ENCODE peak calls at places on chromosomes 13 and 19, in ten cellular contexts. B is nucleus accumbens; I is H9; D is astrocyte of the spinal cord; M is thoracic aorta; P is astrocyte; S is naive thymus-derived CD8-positive, alpha-beta T cell; K is stimulated activated CD4-positive, alpha-beta T cell treated with anti-CD3 and anti-CD28 coated beads, Interleukin-4, amount 100 ng/mL, for 1 hour; W is stimulated activated CD8-positive, alpha-beta memory T cell treated with anti-CD3 and anti-CD28 coated beads, Interleukin-4, amount 100 ng/mL, for 1 hour; N is EL. C is an unnamed sample.

GRCh38 chr19:15253076-15253475 is 20.8 kb upstream of the EPHX3 start:
- DNase-seq in P (no peak), K (no peak), W (no peak), B (no peak), N (no peak), I (no peak), D (no peak), S (no peak), M (no peak), C (no peak)

GRCh38 chr13:28707629-28708427 is 10.9 kb downstream of the SLC46A3 start:
- DNase-seq in W (no peak), I (no peak), N (peak), B (no peak), P (peak), S (no peak), K (no peak), M (no peak), D (peak), C (peak)

GRCh38 chr13:34357435-34358232 is 539.7 kb downstream of the RFC3 start:
- DNase-seq in M (no peak), I (peak), P (peak), S (no peak), N (peak), W (no peak), D (peak), B (no peak), K (no peak), C (peak)

GRCh38 chr13:67299072-67299635 is 69.0 kb upstream of the PCDH9 start:
- DNase-seq in W (no peak), B (no peak), S (no peak), D (peak), P (peak), K (no peak), N (peak), M (no peak), I (no peak), C (peak)

GRCh38 chr13:51797664-51798488 is 6.1 kb downstream of the DHRS12 start:
- DNase-seq in B (no peak), M (no peak), S (peak), P (peak), W (no peak), N (peak), D (peak), K (peak), I (peak), C (peak)

GRCh38 chr13:98143601-98144500 is 957 bp downstream of the FARP1 start:
- DNase-seq in B (no peak), K (no peak), I (no peak), M (no peak), P (peak), S (no peak), N (peak), D (peak), W (no peak), C (peak)

GRCh38 chr19:49713236-49713845 is 22.4 kb downstream of the CPT1C start:
- DNase-seq in I (no peak), M (no peak), K (no peak), W (no peak), N (no peak), D (no peak), B (no peak), P (no peak), S (no peak), C (no peak)

GRCh38 chr19:43902399-43902798 is 32.7 kb downstream of the ZNF45 start:
- DNase-seq in K (no peak), M (no peak), I (no peak), N (no peak), B (no peak), W (no peak), S (no peak), D (no peak), P (no peak), C (no peak)

GRCh38 chr19:33446918-33447293 is 73.4 kb downstream of the CEBPG start:
- DNase-seq in N (no peak), S (no peak), P (no peak), D (no peak), I (no peak), W (no peak), K (no peak), B (no peak), M (no peak), C (no peak)

GRCh38 chr13:101925731-101926130 is 473.3 kb downstream of the ITGBL1 start:
- DNase-seq in B (no peak), S (no peak), P (no peak), K (no peak), N (no peak), W (no peak), I (no peak), M (no peak), D (no peak), C (no peak)

GRCh38 chr13:26880741-26881140 is 120.2 kb upstream of the GPR12 start:
- DNase-seq in W (no peak), D (no peak), N (no peak), I (no peak), M (no peak), B (no peak), K (no peak), P (no peak), S (no peak), C (no peak)

GRCh38 chr19:5828661-5829566 is 10.6 kb downstream of the FUT6 start:
- DNase-seq in W (no peak), M (no peak), P (no peak), N (no peak), D (no peak), S (no peak), I (peak), B (no peak), K (peak), C (no peak)

GRCh38 chr19:2048104-2048958 is 2.7 kb downstream of the MKNK2 start:
- DNase-seq in P (no peak), M (no peak), B (no peak), S (no peak), I (peak), N (no peak), W (no peak), D (no peak), K (no peak), C (no peak)

GRCh38 chr13:73060251-73061160 is 1.7 kb downstream of the KLF5 start:
- DNase-seq in D (peak), S (no peak), P (peak), N (peak), K (peak), W (no peak), B (no peak), I (no peak), M (no peak), C (peak)

GRCh38 chr19:45275370-45275971 is 24.4 kb downstream of the MARK4 start:
- DNase-seq in S (no peak), K (no peak), I (no peak), M (no peak), W (no peak), N (no peak), D (no peak), B (no peak), P (no peak), C (no peak)

GRCh38 chr13:41942462-41943094 is 18.3 kb downstream of the VWA8 start:
- DNase-seq in I (peak), N (peak), P (peak), W (no peak), D (peak), K (no peak), S (no peak), B (no peak), M (no peak), C (peak)

GRCh38 chr19:43789029-43789428 is 8.3 kb upstream of the KCNN4 start:
- DNase-seq in S (no peak), D (peak), N (peak), K (no peak), M (no peak), P (peak), W (no peak), B (no peak), I (no peak), C (peak)

GRCh38 chr13:43574601-43575000 is 212.2 kb downstream of the ENOX1 start:
- DNase-seq in B (no peak), I (no peak), M (no peak), W (no peak), N (no peak), K (no peak), P (peak), S (no peak), D (no peak), C (peak)

GRCh38 chr13:99316224-99316623 is 9.0 kb upstream of the GPR183 start:
- DNase-seq in W (no peak), B (no peak), M (no peak), N (no peak), P (no peak), D (no peak), S (no peak), K (no peak), I (no peak), C (no peak)

GRCh38 chr19:17406039-17406886 is 833 bp upstream of the BST2 start:
- DNase-seq in S (no peak), W (no peak), D (peak), B (no peak), I (peak), N (peak), M (no peak), K (no peak), P (peak), C (peak)

GRCh38 chr13:21675095-21676007 is 4.5 kb downstream of the FGF9 start:
- DNase-seq in K (peak), B (no peak), N (no peak), D (no peak), W (no peak), I (peak), S (peak), P (no peak), M (no peak), C (no peak)

C was measured in LHCN-M2.